ENCODE peak calls at places on chromosomes 5 and 9, in seven cellular contexts. M is GM03348; C is NCI-H1105; H is ureter; I is DMS 273 treated with DMSO at 0.1 percent for 48 hours; X is activated T-cell treated with anti-CD3 and anti-CD28 coated beads, Interleukin-2, amount 50 U/mL, for 1 hour; A is stimulated activated CD4-positive, alpha-beta T cell treated with anti-CD3 and anti-CD28 coated beads, Interleukin-4, amount 100 ng/mL, for 48 hours. K is an unnamed sample.

GRCh38 chr5:31186672-31187267 is 6.7 kb upstream of the CDH6 start:
- DNase-seq in M (peak; percentile 57), C (peak; percentile 26), A (no peak), X (no peak), H (no peak), I (peak; percentile 4), K (no peak)

GRCh38 chr5:109192027-109192426 is 217.7 kb downstream of the PJA2 start:
- DNase-seq in I (no peak), C (no peak), H (no peak), A (no peak), X (no peak), M (no peak), K (no peak)

GRCh38 chr9:92432972-92433548 is 8.8 kb upstream of the OMD start:
- DNase-seq in H (no peak), X (no peak), I (no peak), M (no peak), A (no peak), C (no peak), K (no peak)

GRCh38 chr9:98432960-98433359 is 177.5 kb upstream of the TBC1D2 start:
- DNase-seq in M (no peak), I (no peak), C (no peak), H (no peak), A (no peak), X (no peak), K (no peak)

GRCh38 chr5:112776301-112776856 is 38.7 kb downstream of the APC start:
- DNase-seq in X (no peak), I (no peak), M (peak; percentile 32), H (no peak), A (no peak), C (no peak), K (no peak)

GRCh38 chr5:12313602-12314001 is 409.4 kb upstream of the CTNND2 start:
- DNase-seq in A (no peak), H (no peak), X (no peak), C (no peak), I (no peak), M (no peak), K (no peak)

GRCh38 chr9:116198344-116198743 is 44.8 kb downstream of the PAPPA start:
- DNase-seq in A (no peak), I (no peak), C (no peak), X (no peak), H (no peak), M (no peak), K (no peak)

GRCh38 chr9:40927851-40928802 is 200.4 kb downstream of the FOXD4L6 start:
- DNase-seq in M (no peak), C (no peak), H (no peak), X (no peak), I (no peak), A (no peak), K (no peak)

GRCh38 chr9:133710661-133711427 is 27.3 kb downstream of the SARDH start:
- DNase-seq in I (no peak), H (no peak), X (peak; percentile 20), M (no peak), A (no peak), C (no peak), K (no peak)

GRCh38 chr5:178762391-178762790 is 31.9 kb upstream of the ZNF354A start:
- DNase-seq in X (no peak), H (no peak), M (no peak), I (no peak), C (no peak), A (no peak), K (no peak)

GRCh38 chr9:134644715-134645606 is 3.4 kb downstream of the COL5A1 start:
- DNase-seq in C (no peak), H (peak; percentile 87), I (no peak), X (no peak), M (peak; percentile 92), A (no peak), K (no peak)